ENCODE peak calls at places on chromosomes 2 and 18, in four cellular contexts. D, U, A and Y are unnamed samples.

GRCh38 chr18:63106727-63107126 is 212.8 kb downstream of the BCL2 start:
- DNase-seq in D (no peak), U (no peak), A (no peak), Y (no peak)

GRCh38 chr2:113918229-113918628 is 28.3 kb downstream of the ACTR3 start:
- DNase-seq in A (no peak), D (no peak), U (no peak), Y (no peak)

GRCh38 chr2:9336209-9336533 is 87.2 kb downstream of the ITGB1BP1 start:
- DNase-seq in D (no peak), U (no peak), A (no peak), Y (peak; percentile 38)

GRCh38 chr2:238527565-238527964 is 100.8 kb downstream of the ASB1 start:
- DNase-seq in D (no peak), U (no peak), A (no peak), Y (peak; percentile 12)

GRCh38 chr2:230668184-230668938 is 44.3 kb upstream of the CAB39 start:
- DNase-seq in A (no peak), U (no peak), D (no peak), Y (no peak)

GRCh38 chr2:2875296-2875695 is 502.3 kb downstream of the EIPR1 start:
- DNase-seq in D (no peak), U (no peak), A (no peak), Y (no peak)

GRCh38 chr18:22214731-22215528 is 45.5 kb downstream of the GATA6 start:
- DNase-seq in U (no peak), A (no peak), D (no peak), Y (peak; percentile 68)

GRCh38 chr18:9337875-9338274 is 3.3 kb downstream of the TWSG1 start:
- DNase-seq in U (no peak), D (no peak), A (no peak), Y (peak; percentile 67)

GRCh38 chr2:224573724-224574123 is 11.4 kb downstream of the CUL3 start:
- DNase-seq in U (no peak), A (no peak), D (no peak), Y (no peak)

GRCh38 chr18:3340015-3340681 is 78.2 kb downstream of the MYL12B start:
- DNase-seq in U (no peak), A (no peak), D (no peak), Y (peak; percentile 61)

GRCh38 chr2:3406501-3406900 is 27.0 kb downstream of the TRAPPC12 start:
- DNase-seq in U (no peak), A (no peak), D (no peak), Y (no peak)

GRCh38 chr2:240140920-240141319 is 462 bp upstream of the OTOS start:
- DNase-seq in U (no peak), D (no peak), A (no peak), Y (no peak)

GRCh38 chr2:178111743-178112142 is 494 bp upstream of the RBM45 start:
- DNase-seq in A (no peak), D (no peak), U (no peak), Y (peak; percentile 7)

GRCh38 chr18:58315739-58316215 is 271.8 kb downstream of the NEDD4L start:
- DNase-seq in D (no peak), A (no peak), U (no peak), Y (no peak)

GRCh38 chr2:241053576-241054251 is 48.4 kb downstream of the MTERF4 start:
- DNase-seq in A (no peak), U (no peak), D (no peak), Y (no peak)

GRCh38 chr2:159196393-159196925 is 90.0 kb downstream of the WDSUB1 start:
- DNase-seq in U (no peak), D (no peak), A (no peak), Y (no peak)

GRCh38 chr2:200810252-200810650 is 1.5 kb upstream of the BZW1 start:
- DNase-seq in D (no peak), A (no peak), U (no peak), Y (peak; percentile 72)

GRCh38 chr2:174124171-174124570 is 124.2 kb downstream of the OLA1 start:
- DNase-seq in U (peak; percentile 43), A (no peak), D (peak; percentile 86), Y (peak; percentile 1)

GRCh38 chr2:234771985-234772774 is 179.6 kb upstream of the SH3BP4 start:
- DNase-seq in A (no peak), U (no peak), D (no peak), Y (peak; percentile 55)

GRCh38 chr18:40832362-40832761 is 1122.7 kb upstream of the PIK3C3 start:
- DNase-seq in A (no peak), U (no peak), D (no peak), Y (peak; percentile 32)

GRCh38 chr2:127661949-127662510 is 13.3 kb downstream of the LIMS2 start:
- DNase-seq in U (no peak), D (no peak), A (no peak), Y (peak; percentile 38)

GRCh38 chr18:45282101-45282812 is 333.0 kb upstream of the SLC14A2 start:
- DNase-seq in U (no peak), D (no peak), A (no peak), Y (no peak)

GRCh38 chr2:70328921-70329561 is 27.2 kb upstream of the FAM136A start:
- DNase-seq in D (no peak), U (peak; percentile 59), A (peak; percentile 23), Y (no peak)

GRCh38 chr2:239326831-239327535 is 73.8 kb downstream of the HDAC4 start:
- DNase-seq in A (no peak), U (peak; percentile 12), D (no peak), Y (peak; percentile 20)

GRCh38 chr18:26747131-26747475 is 118.4 kb downstream of the AQP4 start:
- DNase-seq in D (no peak), U (no peak), A (no peak), Y (no peak)

GRCh38 chr2:170467568-170468422 is 247.3 kb upstream of the SP5 start:
- DNase-seq in A (no peak), U (no peak), D (no peak), Y (peak; percentile 26)

GRCh38 chr2:231050018-231050901 is 6.4 kb upstream of the PSMD1 start:
- DNase-seq in U (no peak), A (no peak), D (no peak), Y (peak; percentile 10)

GRCh38 chr2:209929369-209929768 is 73.1 kb upstream of the RPE start:
- DNase-seq in U (no peak), A (no peak), D (no peak), Y (no peak)

GRCh38 chr2:86044614-86045013 is 61.1 kb downstream of the POLR1A start:
- DNase-seq in D (no peak), A (no peak), U (peak; percentile 14), Y (no peak)

GRCh38 chr2:121187351-121187921 is 97.6 kb downstream of the TFCP2L1 start:
- DNase-seq in D (no peak), U (peak; percentile 21), A (no peak), Y (no peak)

GRCh38 chr2:38754049-38754448 is 2.9 kb upstream of the SRSF7 start:
- DNase-seq in A (no peak), U (no peak), D (no peak), Y (no peak)

GRCh38 chr2:113167115-113167932 is 6.4 kb upstream of the PSD4 start:
- DNase-seq in A (no peak), D (no peak), U (no peak), Y (no peak)

GRCh38 chr2:181158453-181158852 is 178.0 kb downstream of the UBE2E3 start:
- DNase-seq in D (no peak), A (no peak), U (no peak), Y (peak; percentile 16)

GRCh38 chr2:45626387-45627010 is 15.4 kb upstream of the SRBD1 start:
- DNase-seq in D (no peak), U (no peak), A (no peak), Y (no peak)

GRCh38 chr2:197707316-197708213 is 2.4 kb downstream of the MARS2 start:
- DNase-seq in U (no peak), A (no peak), D (no peak), Y (peak; percentile 68)

GRCh38 chr2:88054300-88055048 is 1.1 kb downstream of the KRCC1 start:
- DNase-seq in D (no peak), A (no peak), U (no peak), Y (peak; percentile 33)

GRCh38 chr2:9336534-9337354 is 86.6 kb downstream of the ITGB1BP1 start:
- DNase-seq in U (no peak), A (no peak), D (no peak), Y (peak; percentile 91)

GRCh38 chr2:11387831-11388230 is 43.4 kb upstream of the ROCK2 start:
- DNase-seq in A (no peak), U (no peak), D (no peak), Y (no peak)
- H3K9ac ChIP-seq in A (no peak overlapping the region), U (no peak overlapping the region), D (no peak overlapping the region), Y (no peak overlapping the region)

GRCh38 chr2:132009874-132010521 is 151.8 kb downstream of the ANKRD30BL start:
- DNase-seq in D (no peak), U (peak; percentile 32), A (no peak), Y (no peak)

GRCh38 chr2:132009177-132009873 is 152.4 kb downstream of the ANKRD30BL start:
- DNase-seq in U (no peak), A (no peak), D (no peak), Y (no peak)
- H2BK15ac ChIP-seq in U (no peak overlapping the region), A (no peak overlapping the region), D (no peak overlapping the region), Y (no peak overlapping the region)

GRCh38 chr2:63048367-63049171 is 2.1 kb upstream of the OTX1 start:
- DNase-seq in D (peak; percentile 53), U (peak; percentile 74), A (no peak), Y (peak; percentile 47)

GRCh38 chr2:63047193-63047533 is 3.5 kb upstream of the OTX1 start:
- DNase-seq in U (no peak), D (peak; percentile 27), A (no peak), Y (no peak)

GRCh38 chr2:63049291-63050185 is 1.1 kb upstream of the OTX1 start:
- DNase-seq in A (no peak), D (peak; percentile 41), U (peak; percentile 52), Y (peak; percentile 21)

GRCh38 chr2:63050186-63050915 is at the start of gene OTX1:
- DNase-seq in D (peak; percentile 76), U (peak; percentile 90), A (no peak), Y (no peak)

GRCh38 chr2:63047534-63048281 is 2.9 kb upstream of the OTX1 start:
- DNase-seq in U (peak; percentile 71), A (no peak), D (peak; percentile 43), Y (peak; percentile 22)
- H2BK12ac ChIP-seq in U (no peak overlapping the region), A (peak overlapping the region; percentile 99), D (peak overlapping the region; percentile 89), Y (no peak overlapping the region)

GRCh38 chr18:11995445-11996189 is 14.3 kb downstream of the IMPA2 start:
- DNase-seq in D (peak; percentile 48), A (no peak), U (peak; percentile 67), Y (peak; percentile 78)

GRCh38 chr18:11998182-11998581 is 16.9 kb downstream of the IMPA2 start:
- DNase-seq in A (no peak), U (no peak), D (no peak), Y (no peak)

GRCh38 chr18:11996190-11996754 is 15.0 kb downstream of the IMPA2 start:
- DNase-seq in A (no peak), U (no peak), D (no peak), Y (no peak)

GRCh38 chr18:11996907-11997306 is 15.6 kb downstream of the IMPA2 start:
- DNase-seq in U (no peak), A (no peak), D (no peak), Y (no peak)

DNA sequence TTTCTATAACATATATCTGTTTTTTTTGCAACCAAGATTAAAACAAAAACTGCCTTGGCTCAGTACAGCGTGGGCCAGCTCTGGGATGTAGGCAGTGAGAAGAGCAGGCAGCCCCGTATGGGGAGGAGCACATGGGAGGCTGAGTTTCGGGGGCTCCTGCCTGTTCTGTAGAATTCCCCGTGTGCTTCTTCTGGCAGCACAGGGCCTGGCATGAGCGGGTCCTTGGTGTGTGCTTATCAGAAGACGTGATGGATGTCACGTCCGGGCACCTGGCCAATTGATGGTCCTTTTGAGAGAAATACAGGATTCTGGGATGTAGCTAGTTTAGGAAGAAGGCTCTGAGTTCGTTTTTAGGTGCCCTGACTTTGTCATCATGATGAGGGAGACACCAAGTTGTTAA is 16.2 kb downstream of the IMPA2 start:
- DNase-seq in A (no peak), U (no peak), D (no peak), Y (no peak)
- H3K9ac ChIP-seq in A (no peak overlapping the region), U (no peak overlapping the region), D (no peak overlapping the region), Y (peak overlapping the region; percentile 48)